ENCODE peak calls at places on chromosomes 16 and 17, in six cellular contexts. T, Y, K, U, P and F are unnamed samples.

GRCh38 chr17:57955183-57955952 is at the start of gene CUEDC1:
- DNase-seq in U (no peak), Y (peak; percentile 81), K (peak; percentile 47), P (peak; percentile 94), T (peak; percentile 76), F (peak; percentile 50)

GRCh38 chr17:44608732-44609435 is 47.4 kb upstream of the MEIOC start:
- DNase-seq in P (peak; percentile 39), T (no peak), K (no peak), Y (no peak), U (no peak), F (no peak)

GRCh38 chr16:84198401-84198800 is 7.4 kb downstream of the ADAD2 start:
- DNase-seq in U (no peak), K (peak; percentile 62), P (no peak), T (no peak), Y (no peak), F (peak; percentile 85)

GRCh38 chr17:21295036-21295952 is 10.8 kb downstream of the MAP2K3 start:
- DNase-seq in P (peak; percentile 88), T (no peak), Y (peak; percentile 79), U (no peak), K (peak; percentile 55), F (no peak)

GRCh38 chr17:1714980-1715802 is 5.0 kb upstream of the TLCD2 start:
- DNase-seq in K (peak; percentile 91), Y (peak; percentile 92), U (peak; percentile 79), T (peak; percentile 95), P (peak; percentile 97), F (peak; percentile 97)

GRCh38 chr16:29736112-29736511 is 9.7 kb downstream of the C16orf54 start:
- DNase-seq in U (no peak), K (no peak), Y (no peak), T (no peak), P (no peak), F (no peak)

GRCh38 chr16:4976079-4976478 is 17.9 kb downstream of the SEC14L5 start:
- DNase-seq in T (no peak), Y (no peak), K (no peak), P (peak; percentile 4), U (no peak), F (no peak)

GRCh38 chr17:1693339-1693738 is 8.7 kb upstream of the PRPF8 start:
- DNase-seq in T (no peak), U (no peak), K (no peak), P (no peak), Y (no peak), F (no peak)

GRCh38 chr17:67999291-67999911 is 3.1 kb upstream of the C17orf58 start:
- DNase-seq in Y (no peak), P (no peak), T (no peak), K (no peak), U (no peak), F (peak; percentile 7)

GRCh38 chr16:6517321-6517720 is 815.3 kb upstream of the RBFOX1 start:
- DNase-seq in P (no peak), U (no peak), Y (no peak), K (no peak), T (no peak), F (no peak)

GRCh38 chr17:17170346-17170976 is 35.7 kb downstream of the PLD6 start:
- DNase-seq in U (no peak), T (no peak), K (no peak), P (no peak), Y (no peak), F (no peak)

GRCh38 chr16:2288701-2289100 is 20.8 kb upstream of the RNPS1 start:
- DNase-seq in T (no peak), U (no peak), P (no peak), K (no peak), Y (no peak), F (no peak)

GRCh38 chr16:70254095-70254964 is 2.6 kb upstream of the EXOSC6 start:
- DNase-seq in P (no peak), Y (no peak), K (peak; percentile 18), T (no peak), U (no peak), F (no peak)

GRCh38 chr17:61260061-61260797 is 139.4 kb upstream of the TBX2 start:
- DNase-seq in K (peak; percentile 24), U (no peak), P (no peak), Y (peak; percentile 53), T (no peak), F (peak; percentile 57)

GRCh38 chr17:59848385-59848668 is 44.4 kb downstream of the TUBD1 start:
- DNase-seq in Y (no peak), K (no peak), T (peak; percentile 13), U (no peak), P (no peak), F (no peak)

GRCh38 chr17:3659541-3660111 is 8.8 kb downstream of the TAX1BP3 start:
- DNase-seq in U (peak; percentile 40), Y (peak; percentile 56), K (peak; percentile 90), T (no peak), P (peak; percentile 90), F (peak; percentile 94)

GRCh38 chr17:48153711-48154642 is 46.4 kb downstream of the SNX11 start:
- DNase-seq in K (peak; percentile 68), Y (no peak), U (no peak), T (peak; percentile 88), P (no peak), F (peak; percentile 59)

GRCh38 chr17:41777579-41778188 is 8.8 kb downstream of the JUP start:
- DNase-seq in U (no peak), T (no peak), P (peak; percentile 96), Y (peak; percentile 89), K (peak; percentile 98), F (peak; percentile 98)

GRCh38 chr16:35516551-35516950 is 2057.1 kb downstream of the TP53TG3F start:
- DNase-seq in Y (no peak), T (no peak), K (no peak), P (no peak), U (no peak), F (no peak)

GRCh38 chr16:66651474-66651765 is 45.1 kb downstream of the CMTM4 start:
- DNase-seq in U (no peak), Y (no peak), T (no peak), P (no peak), K (no peak), F (no peak)

GRCh38 chr16:24700549-24701392 is 28.7 kb upstream of the TNRC6A start:
- DNase-seq in P (peak; percentile 88), Y (peak; percentile 87), U (peak; percentile 65), K (peak; percentile 98), T (no peak), F (peak; percentile 99)

GRCh38 chr17:58335061-58335731 is 6.6 kb upstream of the TSPOAP1 start:
- DNase-seq in P (peak; percentile 52), Y (no peak), K (no peak), U (no peak), T (no peak), F (no peak)

GRCh38 chr17:75704963-75705875 is 16.0 kb upstream of the ITGB4 start:
- DNase-seq in T (no peak), Y (no peak), K (no peak), P (peak; percentile 78), U (no peak), F (no peak)

GRCh38 chr17:82871056-82871775 is 31.4 kb upstream of the ZNF750 start:
- DNase-seq in K (no peak), P (peak; percentile 74), U (no peak), Y (peak; percentile 46), T (no peak), F (peak; percentile 11)

GRCh38 chr16:56847173-56847948 is 17.6 kb upstream of the SLC12A3 start:
- DNase-seq in P (no peak), U (no peak), Y (no peak), T (peak; percentile 12), K (no peak), F (peak; percentile 5)

GRCh38 chr17:42521036-42521435 is 15.0 kb upstream of the NAGLU start:
- DNase-seq in U (no peak), P (peak; percentile 45), T (no peak), K (no peak), Y (no peak), F (no peak)

GRCh38 chr17:83054518-83055125 is 24.8 kb upstream of the METRNL start:
- DNase-seq in T (no peak), K (no peak), Y (no peak), P (peak; percentile 34), U (no peak), F (no peak)

GRCh38 chr16:29662729-29663019 is 373 bp upstream of the SPN start:
- DNase-seq in Y (no peak), U (no peak), T (no peak), K (no peak), P (no peak), F (no peak)

GRCh38 chr16:73037331-73037745 is 10.6 kb downstream of the ZFHX3 start:
- DNase-seq in Y (no peak), K (no peak), P (no peak), T (peak; percentile 53), U (no peak), F (no peak)
- H3K4me3 ChIP-seq in Y (no peak overlapping the region), K (no peak overlapping the region), P (no peak overlapping the region), T (no peak overlapping the region), U (peak overlapping the region; percentile 19), F (no peak overlapping the region)

GRCh38 chr17:49715717-49716279 is 8.0 kb upstream of the SLC35B1 start:
- DNase-seq in P (no peak), U (no peak), Y (no peak), K (no peak), T (no peak), F (no peak)
- H3K4me3 ChIP-seq in P (no peak overlapping the region), U (no peak overlapping the region), Y (no peak overlapping the region), K (no peak overlapping the region), T (no peak overlapping the region), F (no peak overlapping the region)

DNA sequence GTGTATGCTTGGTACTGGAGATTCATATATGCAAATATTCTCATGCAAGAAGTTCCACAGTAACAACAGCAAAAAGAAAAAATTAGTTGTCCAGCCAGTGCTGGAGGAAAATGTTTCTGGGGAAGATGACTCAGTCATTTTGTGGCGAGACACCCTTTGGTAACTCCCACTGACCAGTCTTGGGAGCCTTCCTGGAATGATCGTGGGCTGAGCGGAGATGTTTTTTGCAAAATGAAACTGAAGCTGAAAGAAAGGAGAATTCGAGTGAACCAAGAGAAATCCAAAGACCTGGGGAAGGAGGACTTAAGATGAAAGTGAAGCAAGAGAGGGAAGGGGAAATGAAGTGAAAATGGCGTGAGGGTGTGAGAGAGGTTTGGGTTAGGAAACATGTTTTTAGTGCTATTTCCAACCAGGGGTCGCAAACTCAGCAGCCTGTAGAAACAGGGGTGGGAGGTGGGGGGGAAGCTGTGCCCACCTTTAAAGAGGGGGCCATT is 5.2 kb downstream of the ITPRIPL2 start:
- DNase-seq in P (no peak), K (peak; percentile 95), U (no peak), Y (peak; percentile 68), T (no peak), F (peak; percentile 96)
- H3K4me3 ChIP-seq in P (peak overlapping the region; percentile 48), K (peak overlapping the region; percentile 39), U (peak overlapping the region; percentile 23), Y (peak overlapping the region; percentile 28), T (no peak overlapping the region), F (peak overlapping the region; percentile 47)

DNA sequence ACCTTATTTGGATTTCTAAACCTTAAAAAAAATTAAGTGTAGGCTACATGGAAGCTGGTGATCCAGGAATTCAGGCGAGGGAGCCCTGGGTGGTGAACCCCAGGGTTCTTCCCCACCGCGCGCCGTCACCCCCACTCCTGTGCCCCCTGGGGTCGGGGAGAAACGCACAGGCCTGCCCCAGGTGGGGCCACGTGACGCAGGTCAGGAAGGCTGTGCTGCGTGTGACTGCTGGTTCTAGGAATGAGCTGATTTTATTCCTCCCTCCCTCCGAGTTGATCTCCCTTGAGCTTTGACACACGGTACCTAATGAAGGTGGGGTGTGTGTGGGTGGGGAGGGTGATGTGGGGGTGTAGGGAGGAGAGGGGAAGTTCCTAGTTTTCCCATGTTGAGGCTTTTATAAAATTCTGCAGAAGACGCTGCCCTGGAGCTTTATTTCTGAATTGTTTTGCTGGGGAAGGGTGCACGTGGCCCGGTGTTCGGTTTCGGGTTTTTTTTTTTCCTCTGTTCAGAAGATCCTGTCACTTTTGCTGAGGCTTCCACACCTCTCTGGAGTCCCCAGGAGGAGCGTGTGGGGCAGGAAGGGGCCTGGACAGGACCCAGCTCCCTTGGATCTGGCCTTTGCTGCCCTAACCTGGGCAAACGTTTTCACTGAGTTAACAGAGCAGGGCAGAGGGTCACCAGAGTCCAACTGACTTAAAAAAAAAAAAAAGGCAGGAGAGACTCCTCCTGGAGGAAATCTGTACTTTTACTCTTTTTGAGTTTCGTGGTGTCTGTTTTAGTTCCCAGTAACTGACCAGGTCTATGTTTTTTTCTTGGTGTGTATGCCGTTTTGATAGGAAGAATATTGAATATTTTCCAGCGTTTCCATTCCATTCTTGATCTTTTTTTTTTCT is 55.8 kb upstream of the GSE1 start:
- DNase-seq in Y (no peak), U (no peak), P (peak; percentile 88), K (no peak), T (peak; percentile 64), F (peak; percentile 34)
- H3K4me3 ChIP-seq in Y (peak overlapping the region; percentile 70), U (peak overlapping the region; percentile 76), P (peak overlapping the region; percentile 44), K (peak overlapping the region; percentile 73), T (peak overlapping the region; percentile 76), F (peak overlapping the region; percentile 70)